ENCODE peak calls at places on chromosome 1, in four cellular contexts. O is stimulated activated CD4-positive, alpha-beta T cell treated with anti-CD3 and anti-CD28 coated beads, Interleukin-4, amount 100 ng/mL, for 24 hours; D is AG08396; K is uterus. U is an unnamed sample.

GRCh38 chr1:162349635-162350330 is 26.9 kb downstream of the SPATA46 start:
- DNase-seq in O (no peak), D (peak), K (no peak), U (no peak)

GRCh38 chr1:230157409-230158390 is 90.7 kb downstream of the GALNT2 start:
- DNase-seq in O (no peak), D (no peak), K (no peak), U (no peak)

GRCh38 chr1:54500030-54500389 is 48.0 kb upstream of the ACOT11 start:
- DNase-seq in O (no peak), D (no peak), K (no peak), U (no peak)

GRCh38 chr1:53198241-53198651 is 1.6 kb downstream of the CPT2 start:
- DNase-seq in O (no peak), D (no peak), K (no peak), U (no peak)

GRCh38 chr1:224252466-224252865 is 69.4 kb downstream of the DEGS1 start:
- DNase-seq in O (no peak), D (no peak), K (no peak), U (no peak)

GRCh38 chr1:16606106-16606505 is 7.3 kb downstream of the NBPF1 start:
- DNase-seq in O (no peak), D (no peak), K (no peak), U (no peak)

GRCh38 chr1:119340861-119341261 is 27.7 kb upstream of the HAO2 start:
- DNase-seq in O (no peak), D (no peak), K (no peak), U (no peak)

GRCh38 chr1:24126672-24127023 is 14.7 kb upstream of the MYOM3 start:
- DNase-seq in O (no peak), D (no peak), K (no peak), U (no peak)

GRCh38 chr1:228149341-228150020 is at the start of gene GJC2:
- DNase-seq in O (no peak), D (peak), K (peak), U (no peak)

GRCh38 chr1:46581685-46582455 is 22.2 kb downstream of the MKNK1 start:
- DNase-seq in O (peak), D (no peak), K (no peak), U (peak)

GRCh38 chr1:15678578-15678977 is 5.5 kb upstream of the PLEKHM2 start:
- DNase-seq in O (no peak), D (peak), K (no peak), U (no peak)

GRCh38 chr1:87141556-87141955 is 187.1 kb upstream of the LMO4 start:
- DNase-seq in O (no peak), D (no peak), K (no peak), U (no peak)

GRCh38 chr1:246043556-246043955 is 463.5 kb downstream of the SMYD3 start:
- DNase-seq in O (no peak), D (no peak), K (no peak), U (no peak)